ENCODE peak calls at places on chromosomes 7 and 10, in six cellular contexts. One of them, this sample, is unnamed.

GRCh38 chr10:95755511-95756004 is 405 bp upstream of the ENTPD1 start:
- DNase-seq in heart left ventricle: peak
- DNase-seq in Calu3: peak
- DNase-seq in HT1080: peak
- DNase-seq in upper lobe of right lung: no peak
- DNase-seq in Caco-2: peak
- DNase-seq in this sample: no peak

GRCh38 chr7:47495269-47495875 is 86.5 kb downstream of the TNS3 start:
- DNase-seq in heart left ventricle: no peak
- DNase-seq in Calu3: no peak
- DNase-seq in HT1080: no peak
- DNase-seq in upper lobe of right lung: peak
- DNase-seq in Caco-2: no peak
- DNase-seq in this sample: no peak

GRCh38 chr10:124152139-124152780 is 58.9 kb upstream of the CHST15 start:
- DNase-seq in heart left ventricle: no peak
- DNase-seq in Calu3: peak
- DNase-seq in HT1080: peak
- DNase-seq in upper lobe of right lung: no peak
- DNase-seq in Caco-2: no peak
- DNase-seq in this sample: no peak

GRCh38 chr10:100020161-100020882 is 10.6 kb upstream of the DNMBP start:
- DNase-seq in heart left ventricle: no peak
- DNase-seq in Calu3: no peak
- DNase-seq in HT1080: no peak
- DNase-seq in upper lobe of right lung: no peak
- DNase-seq in Caco-2: no peak
- DNase-seq in this sample: peak

GRCh38 chr7:20241491-20242261 is 24.5 kb upstream of the MACC1 start:
- DNase-seq in heart left ventricle: no peak
- DNase-seq in Calu3: peak
- DNase-seq in HT1080: peak
- DNase-seq in upper lobe of right lung: no peak
- DNase-seq in Caco-2: peak
- DNase-seq in this sample: no peak

GRCh38 chr10:116207180-116207579 is 65.8 kb downstream of the GFRA1 start:
- DNase-seq in heart left ventricle: no peak
- DNase-seq in Calu3: no peak
- DNase-seq in HT1080: no peak
- DNase-seq in upper lobe of right lung: no peak
- DNase-seq in Caco-2: no peak
- DNase-seq in this sample: no peak

GRCh38 chr7:124765401-124766352 is at the start of gene GPR37:
- DNase-seq in heart left ventricle: peak
- DNase-seq in Calu3: peak
- DNase-seq in HT1080: peak
- DNase-seq in upper lobe of right lung: peak
- DNase-seq in Caco-2: peak
- DNase-seq in this sample: peak

GRCh38 chr10:85175635-85176034 is 847.2 kb downstream of the CCSER2 start:
- DNase-seq in heart left ventricle: no peak
- DNase-seq in Calu3: no peak
- DNase-seq in HT1080: peak
- DNase-seq in upper lobe of right lung: no peak
- DNase-seq in Caco-2: peak
- DNase-seq in this sample: no peak

GRCh38 chr10:23344251-23344841 is at the start of gene C10orf67:
- DNase-seq in heart left ventricle: peak
- DNase-seq in Calu3: peak
- DNase-seq in HT1080: peak
- DNase-seq in upper lobe of right lung: peak
- DNase-seq in Caco-2: no peak
- DNase-seq in this sample: no peak

GRCh38 chr10:131779661-131780394 is 121.0 kb upstream of the PPP2R2D start:
- DNase-seq in heart left ventricle: no peak
- DNase-seq in Calu3: no peak
- DNase-seq in HT1080: no peak
- DNase-seq in upper lobe of right lung: no peak
- DNase-seq in Caco-2: no peak
- DNase-seq in this sample: no peak

GRCh38 chr7:48040944-48041664 is 5.8 kb downstream of the C7orf57 start:
- DNase-seq in heart left ventricle: no peak
- DNase-seq in Calu3: no peak
- DNase-seq in HT1080: peak
- DNase-seq in upper lobe of right lung: no peak
- DNase-seq in Caco-2: no peak
- DNase-seq in this sample: no peak

GRCh38 chr10:7471720-7472367 is 61.0 kb upstream of the SFMBT2 start:
- DNase-seq in heart left ventricle: no peak
- DNase-seq in Calu3: no peak
- DNase-seq in HT1080: no peak
- DNase-seq in upper lobe of right lung: no peak
- DNase-seq in Caco-2: no peak
- DNase-seq in this sample: no peak

GRCh38 chr10:28410420-28411135 is 107.7 kb upstream of the MPP7 start:
- DNase-seq in heart left ventricle: no peak
- DNase-seq in Calu3: no peak
- DNase-seq in HT1080: no peak
- DNase-seq in upper lobe of right lung: no peak
- DNase-seq in Caco-2: no peak
- DNase-seq in this sample: no peak

GRCh38 chr10:27547047-27547446 is 42.9 kb downstream of the RAB18 start:
- DNase-seq in heart left ventricle: no peak
- DNase-seq in Calu3: no peak
- DNase-seq in HT1080: no peak
- DNase-seq in upper lobe of right lung: no peak
- DNase-seq in Caco-2: no peak
- DNase-seq in this sample: no peak

GRCh38 chr10:31912898-31913847 is 15.5 kb downstream of the ARHGAP12 start:
- DNase-seq in heart left ventricle: no peak
- DNase-seq in Calu3: no peak
- DNase-seq in HT1080: peak
- DNase-seq in upper lobe of right lung: no peak
- DNase-seq in Caco-2: no peak
- DNase-seq in this sample: no peak

GRCh38 chr10:110848106-110848505 is 23.6 kb upstream of the PDCD4 start:
- DNase-seq in heart left ventricle: no peak
- DNase-seq in Calu3: no peak
- DNase-seq in HT1080: no peak
- DNase-seq in upper lobe of right lung: no peak
- DNase-seq in Caco-2: no peak
- DNase-seq in this sample: no peak

GRCh38 chr7:96414931-96415292 is 93.0 kb upstream of the SLC25A13 start:
- DNase-seq in heart left ventricle: no peak
- DNase-seq in Calu3: peak
- DNase-seq in HT1080: peak
- DNase-seq in upper lobe of right lung: no peak
- DNase-seq in Caco-2: peak
- DNase-seq in this sample: no peak